ENCODE peak calls at places on chromosomes 12 and 14, in nine cellular contexts. H, V, W, Q, B, G, M, A and T are unnamed samples.

GRCh38 chr14:36655963-36656768 is 5.5 kb upstream of the PAX9 start:
- DNase-seq in M (no peak), Q (peak), G (peak), V (no peak), H (no peak), W (no peak), A (no peak), B (peak), T (no peak)

GRCh38 chr12:124629799-124630198 is 62.4 kb upstream of the NCOR2 start:
- DNase-seq in A (no peak), G (no peak), H (no peak), V (no peak), M (peak), Q (no peak), W (no peak), B (no peak), T (peak)

GRCh38 chr12:45914090-45914489 is 76.3 kb downstream of the SCAF11 start:
- DNase-seq in H (no peak), W (peak), V (peak), B (peak), M (peak), Q (no peak), G (peak), A (no peak), T (peak)

GRCh38 chr12:127278351-127278750 is 988.6 kb upstream of the TMEM132C start:
- DNase-seq in Q (no peak), V (no peak), H (no peak), M (no peak), A (no peak), W (no peak), B (no peak), G (no peak), T (no peak)

GRCh38 chr14:100533647-100534485 is 53.4 kb downstream of the BEGAIN start:
- DNase-seq in G (no peak), A (peak), H (peak), V (no peak), Q (peak), B (peak), W (no peak), M (peak), T (no peak)

GRCh38 chr12:45934956-45935355 is 55.4 kb downstream of the SCAF11 start:
- DNase-seq in A (no peak), H (no peak), V (no peak), Q (no peak), M (no peak), W (no peak), B (no peak), G (no peak), T (no peak)

GRCh38 chr12:89817501-89818226 is 109.0 kb upstream of the ATP2B1 start:
- DNase-seq in M (no peak), H (no peak), W (no peak), A (no peak), Q (no peak), V (no peak), G (peak), B (peak), T (no peak)

GRCh38 chr12:80509781-80510556 is 65.9 kb downstream of the PTPRQ start:
- DNase-seq in B (no peak), H (no peak), V (peak), G (no peak), W (peak), M (peak), A (no peak), Q (no peak), T (peak)

GRCh38 chr12:66247741-66248140 is 54.6 kb upstream of the HELB start:
- DNase-seq in V (no peak), G (no peak), B (peak), H (no peak), M (no peak), W (no peak), A (no peak), Q (no peak), T (peak)

GRCh38 chr14:61229475-61229888 is 51.7 kb downstream of the TMEM30B start:
- DNase-seq in M (no peak), G (no peak), V (no peak), W (no peak), A (peak), Q (no peak), B (no peak), H (no peak), T (no peak)

GRCh38 chr12:87320724-87321123 is 708.5 kb downstream of the C12orf50 start:
- DNase-seq in G (no peak), H (no peak), M (peak), V (no peak), W (no peak), A (no peak), B (no peak), Q (no peak), T (peak)

GRCh38 chr12:57604454-57605307 is at the start of gene DTX3:
- DNase-seq in V (no peak), H (peak), M (peak), B (no peak), W (no peak), G (no peak), Q (no peak), A (no peak), T (peak)
- H3K4me3 ChIP-seq in V (peak), H (peak), M (peak), B (no peak), W (peak), G (peak), Q (peak), A (peak), T (peak)

DNA sequence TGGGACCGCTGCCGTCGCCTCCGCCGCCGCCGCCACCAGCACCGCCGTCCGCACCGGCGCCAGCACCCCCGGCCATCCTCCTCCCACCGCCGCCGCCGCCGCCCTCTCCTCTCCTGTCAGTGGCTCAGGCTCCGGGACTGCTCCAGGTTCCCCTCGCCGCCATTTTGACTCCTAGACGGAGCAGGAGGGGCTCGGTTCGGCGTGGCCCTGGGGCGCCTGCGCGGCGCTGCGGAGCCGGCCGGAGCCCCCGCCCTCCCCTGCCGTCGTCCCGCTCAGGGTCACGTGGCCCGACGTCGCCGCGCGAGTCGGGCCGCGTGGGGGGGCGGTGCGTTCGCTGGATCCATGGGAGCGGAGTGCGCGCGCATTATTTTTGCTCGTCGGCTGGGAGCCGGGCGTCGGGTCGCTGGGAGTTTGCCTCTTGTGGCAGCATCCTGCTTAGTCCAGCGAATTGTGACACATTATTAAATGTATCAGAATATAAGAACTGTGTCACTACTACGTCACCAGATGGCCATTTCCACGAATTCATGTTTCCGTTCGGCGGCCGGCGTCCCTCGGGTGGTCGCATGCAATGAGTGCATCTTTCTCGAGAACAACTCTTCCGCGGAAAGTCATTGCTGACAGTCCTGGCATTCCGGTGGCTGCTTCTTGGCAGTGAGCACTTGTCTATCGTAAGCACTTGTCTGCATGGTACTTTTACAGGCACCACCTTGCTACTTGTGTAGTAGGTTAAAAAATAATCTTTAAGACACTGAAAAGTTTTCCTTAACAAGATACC is at the start of gene BTBD7:
- DNase-seq in W (peak), M (peak), V (peak), Q (peak), B (peak), G (peak), H (peak), A (peak), T (peak)
- TF ChIP-seq CTCF in W (no peak), M (peak), V (peak), Q (peak), B (no peak), G (no peak), H (no peak), A (no peak), T (peak)

GRCh38 chr12:58919271-58920101 is 818 bp downstream of the LRIG3 start:
- DNase-seq in A (no peak), H (peak), B (no peak), V (no peak), Q (no peak), M (peak), G (peak), W (no peak), T (peak)

GRCh38 chr12:58918475-58918874 is 1.8 kb downstream of the LRIG3 start:
- DNase-seq in V (no peak), B (no peak), A (no peak), Q (no peak), H (no peak), W (no peak), M (no peak), G (no peak), T (peak)

GRCh38 chr12:58916891-58917570 is 3.3 kb downstream of the LRIG3 start:
- DNase-seq in G (no peak), M (peak), A (no peak), H (no peak), Q (no peak), B (no peak), W (no peak), V (peak), T (peak)

GRCh38 chr12:58916153-58916709 is 4.1 kb downstream of the LRIG3 start:
- DNase-seq in W (no peak), Q (no peak), M (no peak), H (no peak), V (no peak), G (no peak), B (no peak), A (no peak), T (no peak)

GRCh38 chr12:58917699-58918334 is 2.5 kb downstream of the LRIG3 start:
- DNase-seq in M (no peak), B (no peak), Q (no peak), A (no peak), W (no peak), H (no peak), G (no peak), V (no peak), T (no peak)
- H3K4me3 ChIP-seq in M (peak), B (no peak), Q (peak), A (peak), W (peak), H (peak), G (no peak), V (peak), T (peak)

GRCh38 chr12:22880331-22880730 is 255.4 kb downstream of the ETNK1 start:
- DNase-seq in G (no peak), V (no peak), W (no peak), A (no peak), Q (no peak), M (no peak), B (no peak), H (no peak), T (no peak)

GRCh38 chr12:22880810-22881209 is 255.8 kb downstream of the ETNK1 start:
- DNase-seq in B (no peak), M (no peak), H (no peak), A (no peak), W (no peak), Q (no peak), G (no peak), V (no peak), T (no peak)

GRCh38 chr12:22879203-22879602 is 254.2 kb downstream of the ETNK1 start:
- DNase-seq in A (no peak), V (no peak), W (no peak), H (no peak), G (no peak), B (no peak), Q (no peak), M (no peak), T (no peak)

GRCh38 chr12:22881878-22882277 is 256.9 kb downstream of the ETNK1 start:
- DNase-seq in B (no peak), W (no peak), M (no peak), G (no peak), Q (no peak), H (no peak), V (no peak), A (no peak), T (no peak)

DNA sequence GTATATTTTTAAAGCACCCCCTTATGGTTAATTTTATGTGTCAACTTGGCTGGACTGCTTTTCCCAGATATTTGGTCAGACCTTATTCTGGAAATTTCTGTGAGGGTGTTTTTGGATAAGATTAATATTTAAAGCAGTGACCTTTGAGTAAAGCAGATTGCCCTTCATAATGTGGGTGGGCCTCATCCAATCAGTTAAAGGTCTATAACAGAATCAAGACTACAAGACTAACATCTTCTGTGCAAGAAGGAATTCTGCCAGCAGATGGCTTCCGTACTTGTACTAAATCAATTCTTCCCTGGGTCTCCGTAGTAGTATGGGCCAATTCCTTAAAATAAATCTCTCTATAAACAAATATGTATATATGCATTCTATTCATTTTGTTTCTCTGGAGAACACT is 257.6 kb downstream of the ETNK1 start:
- DNase-seq in H (no peak), Q (no peak), V (no peak), G (no peak), M (no peak), B (no peak), W (no peak), A (no peak), T (no peak)
- TF ChIP-seq CTCF in H (no peak), Q (no peak), V (no peak), G (no peak), M (no peak), B (no peak), W (no peak), A (no peak), T (no peak)